ENCODE peak calls at places on chromosomes 1 and 21, in seven cellular contexts. One of them, this sample, is unnamed.

GRCh38 chr1:24910751-24911650 is 19.1 kb downstream of the RUNX3 start:
- DNase-seq in CD8-positive, alpha-beta T cell: peak; percentile 86
- DNase-seq in dorsolateral prefrontal cortex: no peak
- DNase-seq in osteoblast: peak; percentile 91
- DNase-seq in psoas muscle: peak; percentile 60
- DNase-seq in mucosa of descending colon: peak; percentile 88
- DNase-seq in thoracic aorta: no peak
- DNase-seq in this sample: peak; percentile 20

GRCh38 chr1:56068210-56068609 is 511.2 kb downstream of the PLPP3 start:
- DNase-seq in dorsolateral prefrontal cortex: no peak
- DNase-seq in osteoblast: no peak
- DNase-seq in psoas muscle: no peak
- DNase-seq in thoracic aorta: no peak
- DNase-seq in mucosa of descending colon: no peak
- DNase-seq in CD8-positive, alpha-beta T cell: no peak
- DNase-seq in this sample: peak; percentile 42

GRCh38 chr1:208051651-208052050 is 140.7 kb upstream of the CD34 start:
- DNase-seq in dorsolateral prefrontal cortex: no peak
- DNase-seq in thoracic aorta: no peak
- DNase-seq in osteoblast: no peak
- DNase-seq in CD8-positive, alpha-beta T cell: no peak
- DNase-seq in psoas muscle: no peak
- DNase-seq in mucosa of descending colon: no peak
- DNase-seq in this sample: no peak

GRCh38 chr21:44681152-44681551 is 811 bp downstream of the KRTAP12-1 start:
- DNase-seq in mucosa of descending colon: no peak
- DNase-seq in thoracic aorta: no peak
- DNase-seq in psoas muscle: no peak
- DNase-seq in dorsolateral prefrontal cortex: no peak
- DNase-seq in osteoblast: no peak
- DNase-seq in CD8-positive, alpha-beta T cell: no peak
- DNase-seq in this sample: no peak

GRCh38 chr1:118119111-118119510 is 65.9 kb downstream of the SPAG17 start:
- DNase-seq in dorsolateral prefrontal cortex: no peak
- DNase-seq in osteoblast: no peak
- DNase-seq in CD8-positive, alpha-beta T cell: no peak
- DNase-seq in mucosa of descending colon: no peak
- DNase-seq in psoas muscle: no peak
- DNase-seq in thoracic aorta: no peak
- DNase-seq in this sample: no peak

GRCh38 chr1:178330848-178331497 is 165.8 kb downstream of the CLEC20A start:
- DNase-seq in dorsolateral prefrontal cortex: no peak
- DNase-seq in thoracic aorta: no peak
- DNase-seq in osteoblast: no peak
- DNase-seq in psoas muscle: no peak
- DNase-seq in mucosa of descending colon: no peak
- DNase-seq in CD8-positive, alpha-beta T cell: no peak
- DNase-seq in this sample: no peak

GRCh38 chr1:206685256-206685748 is 597 bp downstream of the MAPKAPK2 start:
- DNase-seq in psoas muscle: peak; percentile 70
- DNase-seq in mucosa of descending colon: peak; percentile 66
- DNase-seq in osteoblast: peak; percentile 94
- DNase-seq in thoracic aorta: no peak
- DNase-seq in dorsolateral prefrontal cortex: no peak
- DNase-seq in CD8-positive, alpha-beta T cell: peak; percentile 27
- DNase-seq in this sample: no peak

GRCh38 chr1:64186138-64186897 is 17.1 kb upstream of the UBE2U start:
- DNase-seq in dorsolateral prefrontal cortex: no peak
- DNase-seq in osteoblast: no peak
- DNase-seq in mucosa of descending colon: no peak
- DNase-seq in CD8-positive, alpha-beta T cell: no peak
- DNase-seq in thoracic aorta: no peak
- DNase-seq in psoas muscle: no peak
- DNase-seq in this sample: no peak

GRCh38 chr1:117366281-117366981 is 818 bp upstream of the MAN1A2 start:
- DNase-seq in psoas muscle: peak; percentile 94
- DNase-seq in osteoblast: peak; percentile 98
- DNase-seq in mucosa of descending colon: peak; percentile 91
- DNase-seq in CD8-positive, alpha-beta T cell: peak; percentile 82
- DNase-seq in thoracic aorta: peak; percentile 23
- DNase-seq in dorsolateral prefrontal cortex: peak; percentile 79
- DNase-seq in this sample: peak; percentile 31

GRCh38 chr1:18037651-18038050 is 69.9 kb upstream of the IGSF21 start:
- DNase-seq in dorsolateral prefrontal cortex: no peak
- DNase-seq in thoracic aorta: no peak
- DNase-seq in psoas muscle: no peak
- DNase-seq in osteoblast: no peak
- DNase-seq in mucosa of descending colon: no peak
- DNase-seq in CD8-positive, alpha-beta T cell: no peak
- DNase-seq in this sample: no peak

GRCh38 chr21:41121785-41122415 is 46.1 kb upstream of the BACE2 start:
- DNase-seq in CD8-positive, alpha-beta T cell: peak; percentile 40
- DNase-seq in osteoblast: peak; percentile 92
- DNase-seq in dorsolateral prefrontal cortex: peak; percentile 57
- DNase-seq in thoracic aorta: peak; percentile 71
- DNase-seq in psoas muscle: peak; percentile 81
- DNase-seq in mucosa of descending colon: peak; percentile 69
- DNase-seq in this sample: peak; percentile 76

GRCh38 chr1:234109840-234110239 is 205.4 kb downstream of the SLC35F3 start:
- DNase-seq in dorsolateral prefrontal cortex: no peak
- DNase-seq in osteoblast: peak; percentile 19
- DNase-seq in mucosa of descending colon: no peak
- DNase-seq in CD8-positive, alpha-beta T cell: no peak
- DNase-seq in psoas muscle: no peak
- DNase-seq in thoracic aorta: no peak
- DNase-seq in this sample: no peak

GRCh38 chr21:31557956-31558838 is 101.3 kb upstream of the SOD1 start:
- DNase-seq in osteoblast: peak; percentile 89
- DNase-seq in psoas muscle: no peak
- DNase-seq in thoracic aorta: no peak
- DNase-seq in dorsolateral prefrontal cortex: peak; percentile 36
- DNase-seq in mucosa of descending colon: no peak
- DNase-seq in CD8-positive, alpha-beta T cell: peak; percentile 40
- DNase-seq in this sample: no peak

GRCh38 chr1:50023292-50024159 is at the start of gene AGBL4:
- DNase-seq in psoas muscle: peak; percentile 63
- DNase-seq in thoracic aorta: no peak
- DNase-seq in CD8-positive, alpha-beta T cell: no peak
- DNase-seq in dorsolateral prefrontal cortex: peak; percentile 44
- DNase-seq in mucosa of descending colon: peak; percentile 63
- DNase-seq in osteoblast: peak; percentile 70
- DNase-seq in this sample: peak; percentile 9

GRCh38 chr1:219293440-219293839 is 119.8 kb downstream of the LYPLAL1 start:
- DNase-seq in mucosa of descending colon: no peak
- DNase-seq in osteoblast: no peak
- DNase-seq in thoracic aorta: no peak
- DNase-seq in dorsolateral prefrontal cortex: no peak
- DNase-seq in psoas muscle: no peak
- DNase-seq in CD8-positive, alpha-beta T cell: no peak
- DNase-seq in this sample: no peak

GRCh38 chr1:212549503-212550017 is 59.0 kb upstream of the ATF3 start:
- DNase-seq in dorsolateral prefrontal cortex: no peak
- DNase-seq in CD8-positive, alpha-beta T cell: no peak
- DNase-seq in mucosa of descending colon: no peak
- DNase-seq in osteoblast: no peak
- DNase-seq in thoracic aorta: no peak
- DNase-seq in psoas muscle: no peak
- DNase-seq in this sample: no peak

GRCh38 chr21:29217818-29218252 is 80.9 kb upstream of the BACH1 start:
- DNase-seq in thoracic aorta: no peak
- DNase-seq in CD8-positive, alpha-beta T cell: no peak
- DNase-seq in dorsolateral prefrontal cortex: no peak
- DNase-seq in mucosa of descending colon: no peak
- DNase-seq in osteoblast: peak; percentile 39
- DNase-seq in psoas muscle: no peak
- DNase-seq in this sample: peak; percentile 62

GRCh38 chr1:44543064-44543815 is 131.0 kb downstream of the TMEM53 start:
- DNase-seq in dorsolateral prefrontal cortex: no peak
- DNase-seq in mucosa of descending colon: no peak
- DNase-seq in CD8-positive, alpha-beta T cell: no peak
- DNase-seq in osteoblast: peak; percentile 35
- DNase-seq in thoracic aorta: no peak
- DNase-seq in psoas muscle: no peak
- DNase-seq in this sample: no peak

GRCh38 chr1:12407050-12407961 is 177.5 kb downstream of the VPS13D start:
- DNase-seq in osteoblast: peak; percentile 73
- DNase-seq in thoracic aorta: no peak
- DNase-seq in dorsolateral prefrontal cortex: no peak
- DNase-seq in mucosa of descending colon: no peak
- DNase-seq in psoas muscle: no peak
- DNase-seq in CD8-positive, alpha-beta T cell: no peak
- DNase-seq in this sample: peak; percentile 39

GRCh38 chr1:246622035-246622652 is 55.9 kb downstream of the CNST start:
- DNase-seq in mucosa of descending colon: no peak
- DNase-seq in psoas muscle: no peak
- DNase-seq in dorsolateral prefrontal cortex: no peak
- DNase-seq in thoracic aorta: no peak
- DNase-seq in CD8-positive, alpha-beta T cell: no peak
- DNase-seq in osteoblast: no peak
- DNase-seq in this sample: no peak

GRCh38 chr1:44212355-44213221 is 683 bp upstream of the DMAP1 start:
- DNase-seq in thoracic aorta: no peak
- DNase-seq in CD8-positive, alpha-beta T cell: peak; percentile 20
- DNase-seq in psoas muscle: no peak
- DNase-seq in mucosa of descending colon: no peak
- DNase-seq in dorsolateral prefrontal cortex: no peak
- DNase-seq in osteoblast: no peak
- DNase-seq in this sample: no peak

GRCh38 chr1:154342836-154343472 is 17.6 kb downstream of the ATP8B2 start:
- DNase-seq in mucosa of descending colon: peak; percentile 85
- DNase-seq in psoas muscle: no peak
- DNase-seq in osteoblast: peak; percentile 26
- DNase-seq in thoracic aorta: no peak
- DNase-seq in CD8-positive, alpha-beta T cell: peak; percentile 86
- DNase-seq in dorsolateral prefrontal cortex: no peak
- DNase-seq in this sample: no peak

GRCh38 chr21:32562426-32562825 is 22.9 kb downstream of the TCP10L start:
- DNase-seq in mucosa of descending colon: no peak
- DNase-seq in osteoblast: peak; percentile 26
- DNase-seq in dorsolateral prefrontal cortex: no peak
- DNase-seq in psoas muscle: no peak
- DNase-seq in CD8-positive, alpha-beta T cell: peak; percentile 31
- DNase-seq in thoracic aorta: peak; percentile 19
- DNase-seq in this sample: peak; percentile 39
- TF ChIP-seq CTCF in mucosa of descending colon: no peak
- TF ChIP-seq CTCF in osteoblast: peak; percentile 60
- TF ChIP-seq CTCF in dorsolateral prefrontal cortex: peak; percentile 52
- TF ChIP-seq CTCF in psoas muscle: peak; percentile 28
- TF ChIP-seq CTCF in CD8-positive, alpha-beta T cell: peak; percentile 20
- TF ChIP-seq CTCF in thoracic aorta: peak; percentile 32
- TF ChIP-seq CTCF in this sample: peak; percentile 71

GRCh38 chr1:37998913-37999433 is 6.3 kb downstream of the FHL3 start:
- DNase-seq in psoas muscle: peak; percentile 76
- DNase-seq in mucosa of descending colon: peak; percentile 46
- DNase-seq in dorsolateral prefrontal cortex: no peak
- DNase-seq in thoracic aorta: no peak
- DNase-seq in CD8-positive, alpha-beta T cell: no peak
- DNase-seq in osteoblast: no peak
- DNase-seq in this sample: no peak

GRCh38 chr1:37997256-37998088 is 7.7 kb upstream of the SF3A3 start:
- DNase-seq in psoas muscle: no peak
- DNase-seq in osteoblast: peak; percentile 54
- DNase-seq in dorsolateral prefrontal cortex: no peak
- DNase-seq in mucosa of descending colon: peak; percentile 51
- DNase-seq in thoracic aorta: no peak
- DNase-seq in CD8-positive, alpha-beta T cell: no peak
- DNase-seq in this sample: no peak

GRCh38 chr1:37998089-37998808 is 7.1 kb downstream of the FHL3 start:
- DNase-seq in CD8-positive, alpha-beta T cell: no peak
- DNase-seq in dorsolateral prefrontal cortex: no peak
- DNase-seq in osteoblast: no peak
- DNase-seq in psoas muscle: no peak
- DNase-seq in mucosa of descending colon: no peak
- DNase-seq in thoracic aorta: no peak
- DNase-seq in this sample: no peak

GRCh38 chr1:37994886-37995566 is 5.2 kb upstream of the SF3A3 start:
- DNase-seq in mucosa of descending colon: no peak
- DNase-seq in psoas muscle: peak; percentile 46
- DNase-seq in dorsolateral prefrontal cortex: no peak
- DNase-seq in CD8-positive, alpha-beta T cell: no peak
- DNase-seq in osteoblast: peak; percentile 41
- DNase-seq in thoracic aorta: no peak
- DNase-seq in this sample: no peak

GRCh38 chr1:37995773-37996379 is 6.1 kb upstream of the SF3A3 start:
- DNase-seq in mucosa of descending colon: peak; percentile 85
- DNase-seq in psoas muscle: peak; percentile 93
- DNase-seq in CD8-positive, alpha-beta T cell: no peak
- DNase-seq in dorsolateral prefrontal cortex: no peak
- DNase-seq in thoracic aorta: no peak
- DNase-seq in osteoblast: peak; percentile 93
- DNase-seq in this sample: no peak
- H3K4me3 ChIP-seq in mucosa of descending colon: no peak overlapping the region
- H3K4me3 ChIP-seq in psoas muscle: peak overlapping the region; percentile 60
- H3K4me3 ChIP-seq in CD8-positive, alpha-beta T cell: peak overlapping the region; percentile 48
- H3K4me3 ChIP-seq in dorsolateral prefrontal cortex: peak overlapping the region; percentile 46
- H3K4me3 ChIP-seq in thoracic aorta: peak overlapping the region; percentile 67
- H3K4me3 ChIP-seq in osteoblast: peak overlapping the region; percentile 70
- H3K4me3 ChIP-seq in this sample: peak overlapping the region; percentile 35

GRCh38 chr1:222454196-222454595 is 93.7 kb downstream of the HHIPL2 start:
- DNase-seq in psoas muscle: no peak
- DNase-seq in dorsolateral prefrontal cortex: no peak
- DNase-seq in thoracic aorta: no peak
- DNase-seq in mucosa of descending colon: no peak
- DNase-seq in CD8-positive, alpha-beta T cell: no peak
- DNase-seq in osteoblast: no peak
- DNase-seq in this sample: no peak
- TF ChIP-seq CTCF in psoas muscle: no peak
- TF ChIP-seq CTCF in dorsolateral prefrontal cortex: no peak
- TF ChIP-seq CTCF in thoracic aorta: no peak
- TF ChIP-seq CTCF in mucosa of descending colon: no peak
- TF ChIP-seq CTCF in CD8-positive, alpha-beta T cell: no peak
- TF ChIP-seq CTCF in osteoblast: no peak
- TF ChIP-seq CTCF in this sample: no peak

GRCh38 chr1:237146247-237146646 is 104.3 kb downstream of the RYR2 start:
- DNase-seq in mucosa of descending colon: no peak
- DNase-seq in psoas muscle: no peak
- DNase-seq in osteoblast: no peak
- DNase-seq in CD8-positive, alpha-beta T cell: no peak
- DNase-seq in thoracic aorta: peak; percentile 11
- DNase-seq in dorsolateral prefrontal cortex: no peak
- DNase-seq in this sample: no peak

GRCh38 chr1:237139732-237140131 is 97.7 kb downstream of the RYR2 start:
- DNase-seq in psoas muscle: no peak
- DNase-seq in mucosa of descending colon: no peak
- DNase-seq in osteoblast: no peak
- DNase-seq in thoracic aorta: no peak
- DNase-seq in dorsolateral prefrontal cortex: no peak
- DNase-seq in CD8-positive, alpha-beta T cell: no peak
- DNase-seq in this sample: no peak

GRCh38 chr1:237141471-237141870 is 99.5 kb downstream of the RYR2 start:
- DNase-seq in dorsolateral prefrontal cortex: no peak
- DNase-seq in mucosa of descending colon: no peak
- DNase-seq in osteoblast: no peak
- DNase-seq in CD8-positive, alpha-beta T cell: no peak
- DNase-seq in psoas muscle: no peak
- DNase-seq in thoracic aorta: no peak
- DNase-seq in this sample: no peak

DNA sequence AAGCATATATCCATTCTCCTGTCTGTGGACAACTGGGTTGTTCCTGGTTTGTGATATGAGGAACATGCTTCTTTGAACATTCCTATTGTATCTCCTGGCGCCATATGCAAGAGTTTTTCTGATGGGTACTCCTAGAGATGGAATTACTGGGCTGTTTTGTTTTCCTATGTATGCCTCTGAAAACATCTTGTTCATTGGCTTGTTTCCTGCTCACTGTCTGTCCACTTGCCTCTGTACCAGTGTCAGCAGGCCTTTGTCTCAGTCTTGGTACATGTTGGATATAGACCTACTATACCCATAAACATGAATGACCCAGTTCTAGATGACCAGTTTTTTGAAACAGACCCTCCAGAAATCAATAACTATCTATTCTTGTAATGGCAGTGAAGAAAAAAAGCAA is 103.4 kb downstream of the RYR2 start:
- DNase-seq in mucosa of descending colon: no peak
- DNase-seq in psoas muscle: no peak
- DNase-seq in thoracic aorta: no peak
- DNase-seq in osteoblast: no peak
- DNase-seq in dorsolateral prefrontal cortex: no peak
- DNase-seq in CD8-positive, alpha-beta T cell: no peak
- DNase-seq in this sample: no peak
- H3K4me3 ChIP-seq in mucosa of descending colon: no peak overlapping the region
- H3K4me3 ChIP-seq in psoas muscle: no peak overlapping the region
- H3K4me3 ChIP-seq in thoracic aorta: peak overlapping the region; percentile 51
- H3K4me3 ChIP-seq in osteoblast: no peak overlapping the region
- H3K4me3 ChIP-seq in dorsolateral prefrontal cortex: no peak overlapping the region
- H3K4me3 ChIP-seq in CD8-positive, alpha-beta T cell: no peak overlapping the region
- H3K4me3 ChIP-seq in this sample: no peak overlapping the region